ENCODE peak calls at places on chromosomes 12 and 14, in ten cellular contexts. I is posterior vena cava; R is MCF 10A; U is CD4-positive, alpha-beta memory T cell; K is upper lobe of right lung; S is fibroblast of lung; J is activated CD4-positive, alpha-beta T cell treated with anti-CD3 and anti-CD28 coated beads, Interleukin-2, amount 10 ng/mL, durations not matched to agents 7 days and 5 days; A is bronchial epithelial cell; C is tibial artery; M is NCI-H345. Z is an unnamed sample.

GRCh38 chr12:26783791-26784379 is 49.1 kb downstream of the ITPR2 start:
- DNase-seq in U (no peak), M (no peak), S (no peak), J (no peak), A (no peak), R (no peak), K (no peak), C (no peak), I (no peak), Z (no peak)

GRCh38 chr12:29882771-29883315 is 99.1 kb upstream of the TMTC1 start:
- DNase-seq in J (no peak), I (no peak), U (no peak), C (no peak), A (no peak), R (no peak), S (no peak), K (no peak), M (no peak), Z (no peak)

GRCh38 chr14:78902010-78902623 is 731.9 kb downstream of the NRXN3 start:
- DNase-seq in M (peak; percentile 19), I (no peak), S (peak; percentile 41), R (peak; percentile 58), A (peak; percentile 26), J (peak; percentile 10), U (no peak), C (no peak), K (no peak), Z (peak; percentile 14)

GRCh38 chr14:31926123-31926522 is 151.0 kb upstream of the ARHGAP5 start:
- DNase-seq in J (peak; percentile 40), I (no peak), M (peak; percentile 11), S (peak; percentile 43), K (no peak), U (peak; percentile 47), A (peak; percentile 57), C (no peak), R (peak; percentile 49), Z (no peak)

GRCh38 chr12:106080111-106080732 is 58.5 kb downstream of the NUAK1 start:
- DNase-seq in J (no peak), R (no peak), K (no peak), I (no peak), M (no peak), C (peak; percentile 73), A (no peak), U (no peak), S (peak; percentile 95), Z (no peak)

GRCh38 chr14:101501341-101501740 is 60.0 kb upstream of the DIO3 start:
- DNase-seq in R (no peak), M (no peak), C (peak; percentile 51), U (no peak), A (no peak), K (peak; percentile 36), I (no peak), S (no peak), J (no peak), Z (no peak)

GRCh38 chr14:37623552-37623951 is 28.1 kb downstream of the TTC6 start:
- DNase-seq in I (no peak), J (no peak), K (no peak), U (no peak), M (peak; percentile 64), C (no peak), R (peak; percentile 97), A (peak; percentile 98), S (peak; percentile 60), Z (no peak)

GRCh38 chr12:67633024-67633423 is 15.5 kb upstream of the DYRK2 start:
- DNase-seq in C (no peak), J (no peak), A (no peak), M (no peak), I (no peak), S (no peak), K (no peak), R (no peak), U (no peak), Z (no peak)

GRCh38 chr14:64786296-64787149 is 82.3 kb downstream of the PLEKHG3 start:
- DNase-seq in R (peak; percentile 30), C (peak; percentile 50), S (peak; percentile 66), I (peak; percentile 76), U (no peak), A (no peak), M (no peak), K (no peak), J (no peak), Z (no peak)

GRCh38 chr14:89625208-89625987 is 208.4 kb upstream of the FOXN3 start:
- DNase-seq in I (no peak), A (no peak), C (no peak), K (no peak), R (no peak), J (no peak), M (peak; percentile 87), U (no peak), S (peak; percentile 60), Z (peak; percentile 47)

GRCh38 chr12:1927751-1928351 is 9.4 kb upstream of the CACNA2D4 start:
- DNase-seq in I (no peak), S (no peak), J (no peak), C (peak; percentile 86), A (no peak), M (no peak), R (no peak), U (no peak), K (peak; percentile 57), Z (peak; percentile 74)

GRCh38 chr14:72553161-72553560 is 340.7 kb downstream of the DPF3 start:
- DNase-seq in K (no peak), U (no peak), I (no peak), S (peak; percentile 36), C (no peak), M (no peak), J (no peak), A (no peak), R (peak; percentile 12), Z (no peak)

GRCh38 chr12:52691076-52691764 is 11.0 kb upstream of the KRT1 start:
- DNase-seq in M (peak; percentile 47), S (no peak), R (no peak), I (peak; percentile 80), K (no peak), C (no peak), J (peak; percentile 60), A (no peak), U (peak; percentile 55), Z (no peak)

GRCh38 chr14:35164849-35165248 is 42.5 kb downstream of the PRORP start:
- DNase-seq in I (no peak), C (no peak), U (no peak), K (no peak), M (no peak), J (no peak), S (no peak), R (no peak), A (no peak), Z (no peak)

GRCh38 chr12:128817115-128818015 is 6.4 kb downstream of the SLC15A4 start:
- DNase-seq in C (peak; percentile 86), U (no peak), A (peak; percentile 55), M (peak; percentile 35), R (peak; percentile 16), K (no peak), S (peak; percentile 88), I (no peak), J (no peak), Z (peak; percentile 72)

GRCh38 chr14:31479026-31479425 is 8.8 kb downstream of the GPR33 start:
- DNase-seq in K (no peak), A (no peak), U (no peak), M (no peak), I (no peak), S (no peak), C (no peak), J (no peak), R (no peak), Z (no peak)

GRCh38 chr12:10182662-10183061 is 3.8 kb downstream of the TMEM52B start:
- DNase-seq in A (peak; percentile 86), U (no peak), J (no peak), S (peak; percentile 41), I (no peak), R (peak; percentile 85), M (no peak), C (no peak), K (no peak), Z (no peak)

GRCh38 chr14:100693877-100694578 is 32.7 kb upstream of the DLK1 start:
- DNase-seq in I (no peak), K (no peak), C (no peak), J (no peak), U (no peak), R (no peak), A (no peak), M (no peak), S (no peak), Z (no peak)

GRCh38 chr12:117836999-117837736 is 131.6 kb downstream of the KSR2 start:
- DNase-seq in C (peak; percentile 86), K (peak; percentile 86), J (peak; percentile 76), I (peak; percentile 94), S (peak; percentile 56), R (peak; percentile 80), U (peak; percentile 58), A (peak; percentile 46), M (peak; percentile 70), Z (peak; percentile 72)

GRCh38 chr14:99659333-99659741 is 14.4 kb downstream of the HHIPL1 start:
- DNase-seq in A (no peak), K (no peak), I (no peak), U (no peak), M (no peak), R (no peak), J (no peak), S (no peak), C (no peak), Z (no peak)

GRCh38 chr12:106865685-106866084 is 90.0 kb upstream of the TMEM263 start:
- DNase-seq in U (no peak), A (peak; percentile 8), R (no peak), I (no peak), S (no peak), C (no peak), M (no peak), J (no peak), K (no peak), Z (no peak)

GRCh38 chr12:5733136-5733755 is 211.8 kb downstream of the ANO2 start:
- DNase-seq in C (no peak), K (no peak), S (peak; percentile 17), I (no peak), R (peak; percentile 33), A (peak; percentile 97), J (no peak), M (no peak), U (no peak), Z (no peak)

GRCh38 chr14:74326369-74327152 is 21.7 kb upstream of the VRTN start:
- DNase-seq in U (no peak), I (no peak), J (no peak), K (peak; percentile 50), C (no peak), M (peak; percentile 67), R (no peak), A (no peak), S (no peak), Z (no peak)

GRCh38 chr12:52580496-52580895 is 6.9 kb upstream of the KRT74 start:
- DNase-seq in C (peak; percentile 37), I (no peak), S (no peak), R (no peak), A (peak; percentile 45), K (peak; percentile 46), J (no peak), M (no peak), U (no peak), Z (no peak)

GRCh38 chr14:85519661-85520305 is 10.2 kb upstream of the FLRT2 start:
- DNase-seq in I (no peak), C (no peak), R (no peak), M (peak; percentile 44), A (no peak), U (no peak), J (no peak), S (no peak), K (no peak), Z (no peak)

GRCh38 chr14:89507521-89507920 is 90.5 kb upstream of the FOXN3 start:
- DNase-seq in R (peak; percentile 79), S (peak; percentile 93), J (no peak), I (no peak), U (no peak), K (no peak), M (no peak), C (no peak), A (peak; percentile 96), Z (no peak)

GRCh38 chr14:85037411-85037810 is 492.5 kb upstream of the FLRT2 start:
- DNase-seq in S (no peak), R (no peak), J (no peak), I (no peak), M (no peak), K (no peak), U (no peak), A (no peak), C (no peak), Z (no peak)

GRCh38 chr14:52048132-52048531 is 20.7 kb downstream of the NID2 start:
- DNase-seq in U (no peak), J (no peak), C (no peak), I (no peak), K (no peak), R (no peak), M (no peak), S (no peak), A (no peak), Z (no peak)